ENCODE peak calls at places on chromosomes 4 and X, in five cellular contexts. L is uterus; C is CD4-positive, alpha-beta memory T cell; V is IMR-90; O is neural progenitor cell. R is an unnamed sample. For H3K27me3 and H3K36me3, the result is how much of the 10 kb centered on the place peaks cover.

GRCh38 chrX:149720021-149720689 is 8.3 kb downstream of the MAGEA11 start:
- DNase-seq in L (no peak), V (no peak), C (no peak), O (peak), R (no peak)

GRCh38 chr4:107034091-107034698 is 1.9 kb downstream of the DKK2 start:
- DNase-seq in V (no peak), L (peak), C (no peak), O (peak), R (no peak)

GRCh38 chr4:54954656-54955388 is 170.6 kb downstream of the KDR start:
- DNase-seq in L (no peak), C (no peak), V (no peak), O (no peak), R (no peak)

GRCh38 chr4:16056681-16057400 is 27.0 kb downstream of the PROM1 start:
- DNase-seq in O (peak), V (no peak), C (no peak), L (no peak), R (no peak)

GRCh38 chrX:44871114-44871645 is 1.8 kb upstream of the KDM6A start:
- DNase-seq in L (no peak), O (peak), V (no peak), C (no peak), R (no peak)

GRCh38 chrX:21932277-21932996 is 8.1 kb upstream of the SMS start:
- DNase-seq in C (no peak), L (no peak), V (peak), O (no peak), R (peak)

GRCh38 chr4:40626183-40626990 is 3.3 kb downstream of the RBM47 start:
- DNase-seq in L (no peak), C (no peak), V (peak), O (peak), R (no peak)

GRCh38 chrX:100743009-100743615 is 11.2 kb upstream of the SYTL4 start:
- DNase-seq in C (no peak), O (no peak), L (no peak), V (no peak), R (no peak)

GRCh38 chrX:150694738-150695410 is 1.7 kb downstream of the MTMR1 start:
- DNase-seq in L (no peak), O (peak), C (peak), V (no peak), R (no peak)

GRCh38 chr4:53899544-53900274 is 164.7 kb downstream of the CHIC2 start:
- DNase-seq in C (no peak), L (peak), O (no peak), V (peak), R (peak)

GRCh38 chrX:109709129-109709631 is 23.9 kb downstream of the ACSL4 start:
- DNase-seq in O (no peak), C (no peak), L (no peak), V (peak), R (no peak)

GRCh38 chr4:53068755-53069154 is 206.6 kb downstream of the RASL11B start:
- DNase-seq in L (no peak), C (no peak), V (peak), O (no peak), R (no peak)

GRCh38 chrX:630922-631496 is 418 bp downstream of the SHOX start:
- DNase-seq in O (peak), C (no peak), L (no peak), V (no peak), R (no peak)
- H3K27me3 ChIP-seq in O (half or more), C (under half), L (under half), V (under half), R (under half)

GRCh38 chr4:120454788-120455187 is 388.1 kb upstream of the MAD2L1 start:
- DNase-seq in O (no peak), V (no peak), L (no peak), C (no peak), R (no peak)

GRCh38 chr4:120446051-120446567 is 379.5 kb upstream of the MAD2L1 start:
- DNase-seq in V (no peak), L (no peak), C (no peak), O (no peak), R (no peak)

DNA sequence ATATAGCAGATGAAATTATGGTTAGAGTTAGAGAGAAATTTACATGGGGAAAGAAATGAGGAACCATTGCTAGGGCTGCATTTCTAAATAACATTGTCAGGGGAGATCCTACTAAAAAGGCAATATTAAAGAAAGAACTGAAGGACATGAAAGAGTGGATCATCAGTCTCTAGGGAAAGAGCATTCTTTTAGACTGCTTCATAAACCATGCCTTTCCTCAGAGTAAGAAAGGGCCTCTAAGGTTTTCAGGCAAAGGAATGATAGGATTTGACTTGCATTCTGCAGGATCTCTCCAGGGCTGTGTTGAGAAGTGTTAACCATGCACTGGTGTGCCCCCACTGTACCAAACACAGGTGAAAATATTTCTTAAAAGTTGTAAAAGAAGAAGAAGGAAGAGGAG is 385.4 kb upstream of the MAD2L1 start:
- DNase-seq in L (no peak), V (no peak), C (no peak), O (no peak), R (no peak)
- H3K36me3 ChIP-seq in L (under half), V (under half), C (under half), O (under half), R (under half)

DNA sequence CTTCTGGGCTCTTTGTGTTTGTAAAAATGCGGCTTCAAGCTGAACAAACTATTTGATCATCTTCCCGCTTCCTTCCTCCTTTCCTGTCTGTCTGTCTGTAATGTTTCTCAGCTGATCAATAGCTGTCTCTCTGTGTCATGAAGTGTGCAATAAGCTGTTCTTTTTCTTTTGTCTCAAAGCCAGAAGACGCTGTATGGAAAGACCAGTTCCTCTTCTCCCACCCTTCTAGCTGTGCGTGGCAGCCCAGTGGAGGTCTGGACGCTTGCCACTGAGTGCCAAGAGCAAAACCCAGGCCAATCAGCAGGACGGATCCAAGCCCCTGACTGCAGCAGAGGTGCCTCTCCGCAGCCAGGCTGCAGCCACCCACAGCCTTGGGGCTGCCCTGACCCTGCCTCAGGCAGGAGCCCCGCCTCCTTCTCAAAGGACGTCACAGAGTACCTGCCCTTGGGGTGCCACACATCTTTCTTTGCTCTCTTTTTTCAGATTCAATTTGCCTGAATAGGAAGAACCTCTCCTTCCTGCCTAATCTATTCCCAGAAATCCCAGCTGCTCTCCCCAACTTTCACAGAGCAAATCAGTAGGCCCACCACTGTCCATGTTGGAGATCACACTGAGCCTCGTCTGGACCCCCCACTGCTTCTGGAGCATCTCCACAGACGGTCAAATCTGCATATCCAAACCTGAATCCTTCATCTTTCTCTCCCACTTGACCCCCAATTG is 59.1 kb downstream of the MAML3 start:
- DNase-seq in L (no peak), C (peak), V (peak), O (no peak), R (no peak)
- H3K4me3 ChIP-seq in L (no peak), C (no peak), V (no peak), O (no peak), R (no peak)

DNA sequence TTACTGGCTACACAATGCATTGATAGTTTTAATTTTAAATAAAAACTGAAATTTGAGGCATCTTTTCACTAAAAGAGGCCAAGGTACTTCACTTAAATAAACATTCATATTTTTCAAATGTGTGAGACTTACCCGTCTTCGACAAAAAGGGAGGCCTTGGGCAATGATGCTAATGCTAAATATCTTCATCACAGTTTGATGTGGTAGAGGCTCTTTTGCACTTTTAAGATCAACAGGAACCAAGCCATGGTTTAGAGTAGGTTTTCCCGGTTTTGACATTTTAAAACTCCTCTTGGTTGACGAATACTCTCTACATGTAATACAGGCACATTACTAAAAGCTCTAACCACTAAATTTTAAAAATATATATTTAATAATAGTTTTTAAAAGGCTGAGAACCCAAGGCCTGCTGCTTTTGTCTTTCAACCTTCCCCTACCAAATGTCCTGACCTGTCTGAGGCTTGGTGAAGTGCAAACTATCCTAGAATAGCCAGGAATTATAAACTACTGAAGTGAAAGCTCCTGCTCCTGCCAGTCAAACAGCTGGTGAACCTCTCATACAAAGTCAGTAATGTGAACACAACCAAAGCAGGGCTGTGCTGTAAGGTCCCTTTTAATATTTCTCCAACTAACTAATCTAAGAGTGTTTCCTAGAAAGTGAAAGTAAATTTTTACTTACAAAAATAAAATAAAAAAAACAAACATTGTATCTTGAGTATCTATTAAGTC is 153.7 kb downstream of the FBXW7 start:
- DNase-seq in L (no peak), V (peak), C (no peak), O (no peak), R (no peak)
- H3K27me3 ChIP-seq in L (under half), V (under half), C (under half), O (under half), R (under half)

R was measured in BJ.